ENCODE peak calls at places on chromosomes 12 and 14, in five cellular contexts. One of them, this sample, is unnamed.

GRCh38 chr14:95294834-95295599 is 24.7 kb downstream of the CLMN start:
- DNase-seq in kidney: peak; percentile 42
- DNase-seq in cardiac muscle cell: peak; percentile 44
- DNase-seq in right lobe of liver: no peak
- DNase-seq in AG04450: no peak
- DNase-seq in this sample: no peak

GRCh38 chr12:62802981-62803380 is 132.0 kb downstream of the PPM1H start:
- DNase-seq in kidney: no peak
- DNase-seq in cardiac muscle cell: no peak
- DNase-seq in right lobe of liver: no peak
- DNase-seq in AG04450: no peak
- DNase-seq in this sample: no peak

GRCh38 chr14:30573203-30573814 is 14.4 kb downstream of the G2E3 start:
- DNase-seq in kidney: no peak
- DNase-seq in cardiac muscle cell: peak; percentile 73
- DNase-seq in right lobe of liver: no peak
- DNase-seq in AG04450: no peak
- DNase-seq in this sample: no peak

GRCh38 chr12:123973552-123974341 is 732 bp downstream of the ZNF664 start:
- DNase-seq in kidney: peak; percentile 85
- DNase-seq in cardiac muscle cell: peak; percentile 27
- DNase-seq in right lobe of liver: peak; percentile 57
- DNase-seq in AG04450: no peak
- DNase-seq in this sample: peak; percentile 59

GRCh38 chr12:51951843-51952722 is 584 bp downstream of the ACVR1B start:
- DNase-seq in kidney: peak; percentile 86
- DNase-seq in cardiac muscle cell: no peak
- DNase-seq in right lobe of liver: peak; percentile 59
- DNase-seq in AG04450: no peak
- DNase-seq in this sample: peak; percentile 46

GRCh38 chr12:50315803-50316202 is 32.5 kb upstream of the LIMA1 start:
- DNase-seq in kidney: no peak
- DNase-seq in cardiac muscle cell: no peak
- DNase-seq in right lobe of liver: no peak
- DNase-seq in AG04450: no peak
- DNase-seq in this sample: no peak

GRCh38 chr14:32345311-32345771 is 16.2 kb downstream of the AKAP6 start:
- DNase-seq in kidney: no peak
- DNase-seq in cardiac muscle cell: peak; percentile 25
- DNase-seq in right lobe of liver: no peak
- DNase-seq in AG04450: no peak
- DNase-seq in this sample: no peak

GRCh38 chr12:89674326-89674942 is 34.2 kb downstream of the ATP2B1 start:
- DNase-seq in kidney: no peak
- DNase-seq in cardiac muscle cell: no peak
- DNase-seq in right lobe of liver: no peak
- DNase-seq in AG04450: no peak
- DNase-seq in this sample: no peak

GRCh38 chr14:85195872-85196477 is 334.0 kb upstream of the FLRT2 start:
- DNase-seq in kidney: no peak
- DNase-seq in cardiac muscle cell: peak; percentile 33
- DNase-seq in right lobe of liver: no peak
- DNase-seq in AG04450: no peak
- DNase-seq in this sample: no peak

GRCh38 chr12:43882578-43883178 is 46.8 kb downstream of the TMEM117 start:
- DNase-seq in kidney: no peak
- DNase-seq in cardiac muscle cell: peak; percentile 77
- DNase-seq in right lobe of liver: no peak
- DNase-seq in AG04450: peak; percentile 54
- DNase-seq in this sample: no peak

GRCh38 chr14:86038401-86038985 is 508.5 kb downstream of the FLRT2 start:
- DNase-seq in kidney: no peak
- DNase-seq in cardiac muscle cell: peak; percentile 76
- DNase-seq in right lobe of liver: peak; percentile 53
- DNase-seq in AG04450: peak; percentile 29
- DNase-seq in this sample: peak; percentile 24

GRCh38 chr14:26872510-26872909 is 274.7 kb upstream of the NOVA1 start:
- DNase-seq in kidney: no peak
- DNase-seq in cardiac muscle cell: peak; percentile 93
- DNase-seq in right lobe of liver: no peak
- DNase-seq in AG04450: no peak
- DNase-seq in this sample: peak; percentile 39

GRCh38 chr14:90454041-90455000 is 57.5 kb downstream of the CALM1 start:
- DNase-seq in kidney: peak; percentile 79
- DNase-seq in cardiac muscle cell: peak; percentile 86
- DNase-seq in right lobe of liver: peak; percentile 70
- DNase-seq in AG04450: peak; percentile 45
- DNase-seq in this sample: peak; percentile 87

GRCh38 chr14:52018252-52018651 is 28.9 kb downstream of the RTRAF start:
- DNase-seq in kidney: no peak
- DNase-seq in cardiac muscle cell: no peak
- DNase-seq in right lobe of liver: no peak
- DNase-seq in AG04450: no peak
- DNase-seq in this sample: no peak

GRCh38 chr12:10454531-10454930 is 1.4 kb upstream of the KLRC1 start:
- DNase-seq in kidney: no peak
- DNase-seq in cardiac muscle cell: no peak
- DNase-seq in right lobe of liver: no peak
- DNase-seq in AG04450: no peak
- DNase-seq in this sample: no peak

GRCh38 chr12:47988073-47989022 is 15.9 kb downstream of the COL2A1 start:
- DNase-seq in kidney: peak; percentile 17
- DNase-seq in cardiac muscle cell: no peak
- DNase-seq in right lobe of liver: no peak
- DNase-seq in AG04450: no peak
- DNase-seq in this sample: peak; percentile 79

DNA sequence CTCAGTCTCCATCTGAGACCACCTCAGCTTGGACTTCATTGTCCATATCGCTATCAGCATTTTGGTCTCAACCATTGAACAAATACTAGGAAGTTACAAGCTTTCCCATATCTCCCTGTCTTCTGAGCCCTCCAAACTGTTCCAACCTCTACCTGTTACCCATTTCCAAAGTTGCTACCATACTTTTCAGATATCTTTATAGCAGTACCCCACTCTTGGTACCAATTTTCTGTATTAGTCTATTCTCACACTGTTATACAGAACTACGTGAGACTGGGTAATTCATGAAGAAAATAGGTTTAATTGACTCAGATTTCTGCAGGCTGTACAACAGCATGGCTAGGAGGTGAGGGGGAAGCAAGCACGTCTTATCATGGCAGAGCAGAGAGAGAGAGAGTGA is 53.8 kb downstream of the PRKCH start:
- DNase-seq in kidney: no peak
- DNase-seq in cardiac muscle cell: no peak
- DNase-seq in right lobe of liver: no peak
- DNase-seq in AG04450: no peak
- DNase-seq in this sample: no peak
- H3K9me3 ChIP-seq in kidney: peaks cover 14% of the 10 kb centered on the region
- H3K9me3 ChIP-seq in cardiac muscle cell: no peaks in the 10 kb centered on the region
- H3K9me3 ChIP-seq in right lobe of liver: peaks cover 7% of the 10 kb centered on the region
- H3K9me3 ChIP-seq in AG04450: peaks cover 8% of the 10 kb centered on the region
- H3K9me3 ChIP-seq in this sample: peaks cover 6% of the 10 kb centered on the region

DNA sequence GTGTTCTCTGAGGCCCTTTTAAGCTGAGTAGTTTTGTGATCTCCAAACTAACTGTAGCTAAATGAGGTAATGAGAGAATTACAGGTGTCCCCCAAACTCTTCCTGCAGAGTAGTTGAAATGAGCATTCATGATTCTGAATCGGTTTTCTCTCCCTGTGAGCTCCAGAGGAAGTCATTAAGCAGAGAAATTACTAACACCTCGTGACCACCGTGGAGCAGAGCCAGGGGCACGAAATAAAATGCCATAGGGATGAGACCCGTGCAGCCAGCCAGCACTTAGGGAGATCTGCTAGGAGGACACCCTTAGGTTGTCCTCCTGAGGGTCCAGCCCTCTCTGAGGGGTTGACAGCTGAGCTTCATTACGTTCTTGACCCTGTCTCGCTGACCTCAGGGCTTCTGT is 79.5 kb downstream of the SLC25A47 start:
- DNase-seq in kidney: no peak
- DNase-seq in cardiac muscle cell: no peak
- DNase-seq in right lobe of liver: no peak
- DNase-seq in AG04450: no peak
- DNase-seq in this sample: no peak
- H3K4me3 ChIP-seq in kidney: no peak overlapping the region
- H3K4me3 ChIP-seq in cardiac muscle cell: no peak overlapping the region
- H3K4me3 ChIP-seq in right lobe of liver: no peak overlapping the region
- H3K4me3 ChIP-seq in AG04450: no peak overlapping the region
- H3K4me3 ChIP-seq in this sample: no peak overlapping the region

DNA sequence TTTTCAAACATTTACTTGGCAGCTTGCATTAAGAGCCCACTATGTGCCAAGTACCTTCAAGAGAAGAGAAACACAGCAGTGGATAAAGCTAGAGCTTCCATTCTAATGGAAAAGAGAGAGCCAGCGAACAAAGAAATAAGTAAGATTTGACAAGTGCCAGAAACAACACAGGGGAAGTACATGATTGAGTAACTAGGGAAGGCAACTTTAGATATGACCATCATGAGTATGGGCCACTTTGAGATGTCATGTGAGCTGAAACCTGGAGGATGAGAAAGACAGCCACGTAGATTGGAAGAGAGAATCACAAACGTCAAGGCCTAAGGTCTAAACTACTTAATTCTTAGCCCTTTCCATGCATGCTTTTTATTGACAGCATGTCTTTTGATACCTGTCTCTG is 121.4 kb downstream of the ITPR2 start:
- DNase-seq in kidney: no peak
- DNase-seq in cardiac muscle cell: no peak
- DNase-seq in right lobe of liver: no peak
- DNase-seq in AG04450: no peak
- DNase-seq in this sample: no peak
- H3K27ac ChIP-seq in kidney: no peak overlapping the region
- H3K27ac ChIP-seq in cardiac muscle cell: no peak overlapping the region
- H3K27ac ChIP-seq in right lobe of liver: no peak overlapping the region
- H3K27ac ChIP-seq in AG04450: no peak overlapping the region
- H3K27ac ChIP-seq in this sample: no peak overlapping the region

DNA sequence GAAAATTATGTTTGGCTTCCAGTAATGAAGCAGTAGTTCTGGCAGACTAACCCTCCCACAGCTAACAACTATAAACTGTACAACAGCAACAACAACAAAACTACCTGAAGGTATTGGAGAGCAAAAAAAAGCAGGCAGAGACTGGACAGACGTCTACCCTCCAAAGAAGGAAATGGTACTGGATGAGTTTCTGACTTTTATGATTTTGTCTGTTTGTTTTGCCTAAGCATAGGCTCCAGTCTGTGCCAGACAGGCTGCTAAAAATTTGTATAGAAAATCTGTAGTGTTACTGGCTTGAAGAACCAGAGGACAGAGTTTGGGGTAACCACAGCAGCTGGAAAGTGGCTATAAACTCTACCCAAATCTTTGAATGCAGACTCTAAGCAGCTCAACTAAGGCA is 131.3 kb downstream of the SLC25A47 start:
- DNase-seq in kidney: no peak
- DNase-seq in cardiac muscle cell: no peak
- DNase-seq in right lobe of liver: no peak
- DNase-seq in AG04450: no peak
- DNase-seq in this sample: no peak
- H3K9me3 ChIP-seq in kidney: no peaks in the 10 kb centered on the region
- H3K9me3 ChIP-seq in cardiac muscle cell: no peaks in the 10 kb centered on the region
- H3K9me3 ChIP-seq in right lobe of liver: no peaks in the 10 kb centered on the region
- H3K9me3 ChIP-seq in AG04450: no peaks in the 10 kb centered on the region
- H3K9me3 ChIP-seq in this sample: no peaks in the 10 kb centered on the region

DNA sequence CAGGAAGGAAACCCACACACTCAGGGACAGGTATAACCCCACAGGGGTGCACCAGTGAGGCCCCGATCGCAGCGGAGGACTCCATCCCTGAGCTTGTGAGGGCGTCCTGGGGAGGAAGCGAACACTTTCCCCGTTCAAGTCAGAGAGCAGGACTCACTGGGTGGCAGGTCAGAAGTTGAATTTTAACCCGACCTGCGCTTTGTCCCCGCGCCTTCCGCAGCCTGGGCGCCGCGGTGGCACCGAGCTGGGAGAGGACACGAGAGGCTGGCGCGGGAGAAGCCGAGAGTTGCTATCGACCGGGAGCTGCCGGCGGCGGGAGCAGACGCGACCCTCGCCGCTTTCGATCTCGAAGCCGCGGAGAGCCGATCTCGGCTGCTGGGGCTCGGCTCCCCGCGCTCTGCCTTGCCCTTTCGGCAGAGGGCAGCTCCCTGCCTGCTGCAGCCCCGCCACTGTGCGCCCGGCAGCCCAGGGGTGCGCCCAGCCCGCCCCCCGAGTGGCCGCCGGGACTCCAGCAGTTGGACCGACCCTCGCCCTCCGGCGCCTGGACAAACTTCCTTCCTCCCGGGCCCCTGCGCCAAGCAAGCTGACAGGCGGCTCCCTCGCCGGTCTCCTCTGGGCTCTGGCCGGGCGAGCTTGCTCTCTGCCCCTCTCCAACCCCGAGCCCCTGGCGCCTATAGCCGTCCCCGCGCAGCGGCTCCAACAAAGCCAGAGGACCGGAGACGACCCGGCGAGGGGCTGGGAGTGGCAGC is 918 bp downstream of the LIN7A start:
- DNase-seq in kidney: peak; percentile 82
- DNase-seq in cardiac muscle cell: peak; percentile 51
- DNase-seq in right lobe of liver: peak; percentile 88
- DNase-seq in AG04450: no peak
- DNase-seq in this sample: peak; percentile 40
- H3K4me3 ChIP-seq in kidney: peak overlapping the region; percentile 81
- H3K4me3 ChIP-seq in cardiac muscle cell: peak overlapping the region; percentile 77
- H3K4me3 ChIP-seq in right lobe of liver: peak overlapping the region; percentile 78
- H3K4me3 ChIP-seq in AG04450: peak overlapping the region; percentile 78
- H3K4me3 ChIP-seq in this sample: peak overlapping the region; percentile 77

DNA sequence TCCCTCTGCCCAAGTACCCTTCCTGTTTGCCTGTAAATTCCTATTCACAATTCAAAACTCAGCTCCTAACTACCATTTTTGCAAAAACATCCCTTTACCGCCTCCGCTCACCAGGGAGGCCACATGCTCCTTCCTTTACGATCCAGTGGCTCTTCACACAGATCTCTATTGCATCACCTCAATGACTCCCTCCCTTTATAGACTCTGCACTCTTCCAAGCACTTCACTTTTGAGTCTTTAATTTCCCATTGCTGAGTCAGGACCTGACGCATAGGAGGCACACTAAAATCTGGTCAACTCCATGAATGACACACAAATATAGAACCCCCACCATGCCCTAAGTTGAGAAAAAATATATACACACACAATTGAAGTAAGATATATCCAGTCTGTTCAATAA is 45.9 kb downstream of the PPP1R13B start:
- DNase-seq in kidney: no peak
- DNase-seq in cardiac muscle cell: peak; percentile 68
- DNase-seq in right lobe of liver: no peak
- DNase-seq in AG04450: no peak
- DNase-seq in this sample: no peak
- H3K27ac ChIP-seq in kidney: no peak overlapping the region
- H3K27ac ChIP-seq in cardiac muscle cell: no peak overlapping the region
- H3K27ac ChIP-seq in right lobe of liver: no peak overlapping the region
- H3K27ac ChIP-seq in AG04450: no peak overlapping the region
- H3K27ac ChIP-seq in this sample: no peak overlapping the region